ENCODE peak calls at places on chromosomes 6 and 20, in four cellular contexts. F, Y, K and A are unnamed samples.

GRCh38 chr20:63520594-63520938 is at the start of gene PPDPF:
- DNase-seq in F (peak), Y (peak), K (peak), A (no peak)

GRCh38 chr6:151916680-151917164 is 109.2 kb downstream of the ESR1 start:
- DNase-seq in F (no peak), Y (no peak), K (no peak), A (peak)

GRCh38 chr6:151610336-151610735 is 116.5 kb downstream of the CCDC170 start:
- DNase-seq in F (no peak), Y (no peak), K (no peak), A (no peak)

GRCh38 chr6:165055231-165055630 is 254.2 kb downstream of the C6orf118 start:
- DNase-seq in F (no peak), Y (no peak), K (no peak), A (no peak)

GRCh38 chr6:68559052-68559451 is 76.0 kb upstream of the ADGRB3 start:
- DNase-seq in F (no peak), Y (no peak), K (no peak), A (no peak)

GRCh38 chr6:4774715-4775590 is 1.3 kb upstream of the CDYL start:
- DNase-seq in F (peak), Y (peak), K (peak), A (no peak)

GRCh38 chr6:112180095-112180820 is 74.1 kb downstream of the LAMA4 start:
- DNase-seq in F (no peak), Y (peak), K (no peak), A (peak)

GRCh38 chr6:17349437-17349836 is 44.0 kb upstream of the CAP2 start:
- DNase-seq in F (no peak), Y (no peak), K (no peak), A (no peak)

GRCh38 chr6:25250878-25251277 is 28.3 kb upstream of the CARMIL1 start:
- DNase-seq in F (no peak), Y (no peak), K (no peak), A (peak)

GRCh38 chr20:42018979-42019378 is 400.8 kb upstream of the CHD6 start:
- DNase-seq in F (no peak), Y (no peak), K (no peak), A (no peak)

GRCh38 chr20:49928411-49929141 is 7.6 kb upstream of the RNF114 start:
- DNase-seq in F (peak), Y (peak), K (peak), A (peak)

GRCh38 chr20:346640-347316 is at the start of gene NRSN2:
- DNase-seq in F (peak), Y (peak), K (peak), A (no peak)

GRCh38 chr6:34178361-34179105 is 32.6 kb upstream of the GRM4 start:
- DNase-seq in F (no peak), Y (no peak), K (no peak), A (no peak)

GRCh38 chr6:118627724-118628123 is 23.7 kb downstream of the CEP85L start:
- DNase-seq in F (no peak), Y (no peak), K (no peak), A (no peak)

GRCh38 chr6:32191696-32192607 is 491 bp downstream of the GPSM3 start:
- DNase-seq in F (no peak), Y (no peak), K (no peak), A (no peak)

GRCh38 chr6:32190946-32191677 is 1.1 kb upstream of the PBX2 start:
- DNase-seq in F (no peak), Y (no peak), K (no peak), A (no peak)

GRCh38 chr6:32194388-32194787 is 1.9 kb upstream of the GPSM3 start:
- DNase-seq in F (no peak), Y (no peak), K (no peak), A (no peak)

GRCh38 chr6:32190054-32190945 is at the start of gene PBX2:
- DNase-seq in F (peak), Y (peak), K (peak), A (peak)

DNA sequence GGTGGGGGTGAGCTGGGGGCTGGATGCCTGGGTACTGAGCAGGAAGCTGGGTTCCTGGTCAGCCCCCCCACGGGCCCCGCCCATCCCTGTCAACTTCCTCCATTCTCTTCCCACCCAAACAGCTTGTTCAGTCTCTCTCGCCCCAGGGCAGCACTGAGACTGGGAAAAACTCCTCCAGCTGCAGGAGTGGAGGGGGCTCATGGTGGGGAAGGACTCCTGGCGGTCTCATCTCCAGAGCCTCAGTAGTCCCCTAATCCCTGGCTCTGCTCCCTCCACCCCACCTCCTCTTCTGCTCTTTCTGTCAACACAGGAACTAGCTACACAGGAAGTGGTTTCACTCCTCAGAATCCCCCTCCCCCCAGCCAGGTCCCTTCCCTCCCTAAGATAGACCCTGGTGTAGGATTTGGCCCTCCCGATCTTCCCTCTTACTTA is at the start of gene GPSM3:
- DNase-seq in F (peak), Y (peak), K (no peak), A (no peak)
- H3K4me3 ChIP-seq in F (peak), Y (peak), K (no peak), A (no peak)

DNA sequence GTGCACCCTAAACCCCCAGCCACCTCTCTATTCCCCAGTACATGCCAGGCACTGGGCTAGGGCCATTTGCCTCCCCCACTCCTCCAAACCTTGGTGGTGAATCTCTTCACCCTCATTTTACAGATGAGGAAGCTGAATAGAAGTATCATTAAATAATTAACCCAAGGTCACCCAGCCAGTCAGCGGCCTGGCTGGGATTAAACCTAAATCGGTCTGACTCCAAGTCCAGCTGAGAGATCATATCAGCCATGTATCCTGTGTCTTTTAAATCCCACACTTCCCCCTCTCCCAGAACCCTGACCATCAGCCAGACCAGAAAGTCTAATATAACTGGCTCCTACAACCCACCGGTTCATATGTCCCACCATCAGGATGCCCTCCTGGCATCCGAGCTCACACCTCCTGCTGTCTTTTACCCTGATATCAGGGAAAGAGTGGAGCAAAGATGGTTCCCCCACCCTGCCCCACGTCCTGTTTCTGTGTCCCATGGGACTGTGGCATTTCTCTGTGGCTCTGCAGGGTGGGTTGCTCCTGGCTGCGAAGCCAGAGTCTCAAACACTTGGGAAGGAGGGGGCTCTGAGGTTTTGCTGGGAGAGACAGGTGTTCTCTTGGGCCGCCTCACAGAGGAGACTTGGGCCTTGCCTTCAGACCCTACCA is 145.3 kb downstream of the VEGFA start:
- DNase-seq in F (no peak), Y (no peak), K (no peak), A (no peak)
- TF ChIP-seq CTCF in F (no peak), Y (no peak), K (no peak), A (no peak)

GRCh38 chr6:1719922-1720321 is 110.2 kb downstream of the FOXC1 start:
- DNase-seq in F (no peak), Y (no peak), K (no peak), A (no peak)
- H3K4me3 ChIP-seq in F (no peak), Y (no peak), K (no peak), A (no peak)

GRCh38 chr6:8579372-8579771 is 144.0 kb upstream of the SLC35B3 start:
- DNase-seq in F (no peak), Y (no peak), K (no peak), A (no peak)
- TF ChIP-seq CTCF in F (no peak), Y (no peak), K (no peak), A (no peak)